ENCODE peak calls at places on chromosome 19, in nine cellular contexts. I is activated naive CD4-positive, alpha-beta T cell treated with anti-CD3 and anti-CD28 coated beads, Interleukin-2, amount 50 U/mL, for 16 hours; B is H54; D is endothelial cell; C is tibial artery; Q is left ventricle myocardium inferior; E is GM13977; F is nucleus accumbens; N is activated naive CD8-positive, alpha-beta T cell treated with anti-CD3 and anti-CD28 coated beads for 36 hours. L is an unnamed sample.

GRCh38 chr19:7182489-7182888 is 111.7 kb downstream of the INSR start:
- DNase-seq in I (no peak), B (no peak), D (no peak), C (no peak), Q (no peak), E (no peak), F (no peak), N (no peak), L (no peak)

GRCh38 chr19:49767380-49767779 is 579 bp downstream of the AP2A1 start:
- DNase-seq in I (no peak), B (no peak), D (no peak), C (no peak), Q (no peak), E (no peak), F (no peak), N (no peak), L (no peak)

GRCh38 chr19:55277494-55277893 is 2.4 kb downstream of the HSPBP1 start:
- DNase-seq in I (no peak), B (no peak), D (no peak), C (no peak), Q (no peak), E (no peak), F (no peak), N (no peak), L (no peak)

GRCh38 chr19:17883627-17884413 is 12.1 kb downstream of the SLC5A5 start:
- DNase-seq in I (no peak), B (peak), D (no peak), C (no peak), Q (no peak), E (no peak), F (no peak), N (no peak), L (no peak)

GRCh38 chr19:8900421-8900820 is 68.2 kb downstream of the MBD3L1 start:
- DNase-seq in I (no peak), B (no peak), D (no peak), C (no peak), Q (no peak), E (no peak), F (no peak), N (no peak), L (no peak)

GRCh38 chr19:30227661-30228112 is 144.5 kb upstream of the ZNF536 start:
- DNase-seq in I (peak), B (peak), D (peak), C (no peak), Q (peak), E (peak), F (peak), N (peak), L (peak)

GRCh38 chr19:38293281-38293680 is 10.8 kb upstream of the C19orf33 start:
- DNase-seq in I (no peak), B (no peak), D (no peak), C (no peak), Q (no peak), E (no peak), F (no peak), N (no peak), L (no peak)

GRCh38 chr19:29505034-29505824 is 20.6 kb upstream of the VSTM2B start:
- DNase-seq in I (no peak), B (no peak), D (no peak), C (peak), Q (no peak), E (no peak), F (peak), N (no peak), L (peak)

GRCh38 chr19:8357007-8357521 is 6.9 kb upstream of the ANGPTL4 start:
- DNase-seq in I (no peak), B (no peak), D (no peak), C (no peak), Q (no peak), E (no peak), F (no peak), N (no peak), L (no peak)

GRCh38 chr19:2532252-2533071 is 56.5 kb downstream of the GADD45B start:
- DNase-seq in I (no peak), B (no peak), D (no peak), C (no peak), Q (no peak), E (no peak), F (no peak), N (no peak), L (no peak)

GRCh38 chr19:30207357-30207756 is 164.8 kb upstream of the ZNF536 start:
- DNase-seq in I (no peak), B (no peak), D (no peak), C (no peak), Q (no peak), E (no peak), F (no peak), N (no peak), L (no peak)

GRCh38 chr19:15640294-15640903 is at the start of gene CYP4F3:
- DNase-seq in I (no peak), B (peak), D (no peak), C (no peak), Q (peak), E (no peak), F (no peak), N (no peak), L (no peak)

GRCh38 chr19:54169149-54169731 is 3.7 kb downstream of the TMC4 start:
- DNase-seq in I (no peak), B (no peak), D (no peak), C (no peak), Q (no peak), E (no peak), F (no peak), N (no peak), L (no peak)

GRCh38 chr19:18422530-18423191 is 3.5 kb downstream of the SSBP4 start:
- DNase-seq in I (no peak), B (no peak), D (no peak), C (no peak), Q (no peak), E (no peak), F (no peak), N (no peak), L (no peak)

GRCh38 chr19:51711702-51712101 is 12.1 kb downstream of the HAS1 start:
- DNase-seq in I (no peak), B (no peak), D (no peak), C (no peak), Q (no peak), E (no peak), F (no peak), N (no peak), L (no peak)

GRCh38 chr19:41927810-41928192 is 448 bp downstream of the ERFL start:
- DNase-seq in I (no peak), B (no peak), D (no peak), C (no peak), Q (no peak), E (peak), F (no peak), N (no peak), L (no peak)

GRCh38 chr19:4067396-4068057 is 828 bp upstream of the ZBTB7A start:
- DNase-seq in I (no peak), B (no peak), D (peak), C (no peak), Q (no peak), E (no peak), F (no peak), N (no peak), L (no peak)

GRCh38 chr19:7947939-7948338 is 4.5 kb upstream of the TIMM44 start:
- DNase-seq in I (no peak), B (no peak), D (no peak), C (no peak), Q (no peak), E (no peak), F (no peak), N (no peak), L (no peak)

GRCh38 chr19:50562329-50562728 is 5.9 kb downstream of the LRRC4B start:
- DNase-seq in I (no peak), B (no peak), D (no peak), C (no peak), Q (no peak), E (no peak), F (no peak), N (no peak), L (no peak)

GRCh38 chr19:47094557-47095517 is 18.7 kb downstream of the ZC3H4 start:
- DNase-seq in I (no peak), B (no peak), D (no peak), C (no peak), Q (no peak), E (peak), F (no peak), N (peak), L (no peak)

GRCh38 chr19:23116802-23117571 is at the start of gene ZNF730:
- DNase-seq in I (peak), B (no peak), D (peak), C (peak), Q (peak), E (peak), F (peak), N (peak), L (peak)

GRCh38 chr19:11092181-11092538 is 2.9 kb downstream of the LDLR start:
- DNase-seq in I (no peak), B (no peak), D (no peak), C (no peak), Q (no peak), E (no peak), F (no peak), N (no peak), L (no peak)

GRCh38 chr19:29666634-29667389 is 1.6 kb downstream of the PLEKHF1 start:
- DNase-seq in I (no peak), B (peak), D (peak), C (peak), Q (peak), E (no peak), F (no peak), N (no peak), L (no peak)

GRCh38 chr19:48487944-48488343 is 18.8 kb downstream of the CYTH2 start:
- DNase-seq in I (no peak), B (peak), D (no peak), C (peak), Q (peak), E (no peak), F (no peak), N (no peak), L (no peak)

GRCh38 chr19:17680235-17680722 is 7.9 kb downstream of the UNC13A start:
- DNase-seq in I (no peak), B (peak), D (peak), C (peak), Q (peak), E (peak), F (no peak), N (peak), L (no peak)

GRCh38 chr19:16497042-16497441 is 848 bp downstream of the C19orf44 start:
- DNase-seq in I (no peak), B (no peak), D (no peak), C (no peak), Q (no peak), E (no peak), F (no peak), N (no peak), L (no peak)

GRCh38 chr19:3073159-3073563 is 10.9 kb upstream of the TLE5 start:
- DNase-seq in I (no peak), B (no peak), D (no peak), C (no peak), Q (no peak), E (no peak), F (no peak), N (no peak), L (no peak)

GRCh38 chr19:36849701-36850645 is 703 bp upstream of the ZNF345 start:
- DNase-seq in I (peak), B (peak), D (peak), C (peak), Q (peak), E (peak), F (peak), N (peak), L (peak)

GRCh38 chr19:38912600-38913514 is 871 bp upstream of the CCER2 start:
- DNase-seq in I (no peak), B (no peak), D (no peak), C (no peak), Q (no peak), E (no peak), F (no peak), N (no peak), L (no peak)